ENCODE peak calls at places on chromosome 4, in six cellular contexts. One of them, this sample, is unnamed.
A peak's percentile ranks its signal among the peaks of the same experiment; 100 is the strongest.

GRCh38 chr4:828641-829271 is 2.8 kb upstream of the CPLX1 start:
- DNase-seq in MM.1S: no peak
- DNase-seq in OCI-LY7: no peak
- DNase-seq in cardiac fibroblast: peak; percentile 20
- DNase-seq in mucosa of descending colon: no peak
- DNase-seq in CD8-positive, alpha-beta T cell: no peak
- DNase-seq in this sample: no peak

GRCh38 chr4:159146454-159146853 is 43.6 kb downstream of the RAPGEF2 start:
- DNase-seq in MM.1S: no peak
- DNase-seq in OCI-LY7: no peak
- DNase-seq in cardiac fibroblast: no peak
- DNase-seq in mucosa of descending colon: no peak
- DNase-seq in CD8-positive, alpha-beta T cell: no peak
- DNase-seq in this sample: no peak

GRCh38 chr4:73224886-73225285 is 33.7 kb downstream of the ANKRD17 start:
- DNase-seq in MM.1S: no peak
- DNase-seq in OCI-LY7: no peak
- DNase-seq in cardiac fibroblast: no peak
- DNase-seq in mucosa of descending colon: no peak
- DNase-seq in CD8-positive, alpha-beta T cell: no peak
- DNase-seq in this sample: no peak

GRCh38 chr4:108337923-108338322 is 169.2 kb upstream of the LEF1 start:
- DNase-seq in MM.1S: no peak
- DNase-seq in OCI-LY7: no peak
- DNase-seq in cardiac fibroblast: peak; percentile 4
- DNase-seq in mucosa of descending colon: no peak
- DNase-seq in CD8-positive, alpha-beta T cell: no peak
- DNase-seq in this sample: no peak

GRCh38 chr4:38396091-38396490 is 267.9 kb upstream of the KLF3 start:
- DNase-seq in MM.1S: no peak
- DNase-seq in OCI-LY7: no peak
- DNase-seq in cardiac fibroblast: no peak
- DNase-seq in mucosa of descending colon: no peak
- DNase-seq in CD8-positive, alpha-beta T cell: no peak
- DNase-seq in this sample: no peak

GRCh38 chr4:54781771-54782170 is 124.0 kb downstream of the KIT start:
- DNase-seq in MM.1S: no peak
- DNase-seq in OCI-LY7: no peak
- DNase-seq in cardiac fibroblast: peak; percentile 62
- DNase-seq in mucosa of descending colon: no peak
- DNase-seq in CD8-positive, alpha-beta T cell: no peak
- DNase-seq in this sample: no peak

GRCh38 chr4:80535551-80535950 is 200.0 kb downstream of the CFAP299 start:
- DNase-seq in MM.1S: no peak
- DNase-seq in OCI-LY7: no peak
- DNase-seq in cardiac fibroblast: no peak
- DNase-seq in mucosa of descending colon: no peak
- DNase-seq in CD8-positive, alpha-beta T cell: no peak
- DNase-seq in this sample: no peak

GRCh38 chr4:8329560-8329858 is 60.0 kb downstream of the HTRA3 start:
- DNase-seq in MM.1S: no peak
- DNase-seq in OCI-LY7: no peak
- DNase-seq in cardiac fibroblast: no peak
- DNase-seq in mucosa of descending colon: no peak
- DNase-seq in CD8-positive, alpha-beta T cell: no peak
- DNase-seq in this sample: no peak

GRCh38 chr4:38500433-38500832 is 163.6 kb upstream of the KLF3 start:
- DNase-seq in MM.1S: no peak
- DNase-seq in OCI-LY7: no peak
- DNase-seq in cardiac fibroblast: no peak
- DNase-seq in mucosa of descending colon: no peak
- DNase-seq in CD8-positive, alpha-beta T cell: no peak
- DNase-seq in this sample: no peak

GRCh38 chr4:18518098-18518497 is 496.5 kb upstream of the LCORL start:
- DNase-seq in MM.1S: no peak
- DNase-seq in OCI-LY7: no peak
- DNase-seq in cardiac fibroblast: no peak
- DNase-seq in mucosa of descending colon: no peak
- DNase-seq in CD8-positive, alpha-beta T cell: no peak
- DNase-seq in this sample: no peak

GRCh38 chr4:3215256-3215655 is 33.7 kb upstream of the MSANTD1 start:
- DNase-seq in MM.1S: no peak
- DNase-seq in OCI-LY7: no peak
- DNase-seq in cardiac fibroblast: no peak
- DNase-seq in mucosa of descending colon: no peak
- DNase-seq in CD8-positive, alpha-beta T cell: no peak
- DNase-seq in this sample: no peak

GRCh38 chr4:152575533-152575932 is 39.6 kb upstream of the FBXW7 start:
- DNase-seq in MM.1S: no peak
- DNase-seq in OCI-LY7: no peak
- DNase-seq in cardiac fibroblast: no peak
- DNase-seq in mucosa of descending colon: no peak
- DNase-seq in CD8-positive, alpha-beta T cell: no peak
- DNase-seq in this sample: no peak

GRCh38 chr4:125714845-125715244 is 400.1 kb downstream of the FAT4 start:
- DNase-seq in MM.1S: no peak
- DNase-seq in OCI-LY7: no peak
- DNase-seq in cardiac fibroblast: no peak
- DNase-seq in mucosa of descending colon: no peak
- DNase-seq in CD8-positive, alpha-beta T cell: no peak
- DNase-seq in this sample: no peak

GRCh38 chr4:4791299-4791798 is 68.1 kb upstream of the MSX1 start:
- DNase-seq in MM.1S: no peak
- DNase-seq in OCI-LY7: no peak
- DNase-seq in cardiac fibroblast: no peak
- DNase-seq in mucosa of descending colon: no peak
- DNase-seq in CD8-positive, alpha-beta T cell: no peak
- DNase-seq in this sample: no peak

GRCh38 chr4:52937829-52938228 is 75.7 kb downstream of the RASL11B start:
- DNase-seq in MM.1S: no peak
- DNase-seq in OCI-LY7: no peak
- DNase-seq in cardiac fibroblast: no peak
- DNase-seq in mucosa of descending colon: no peak
- DNase-seq in CD8-positive, alpha-beta T cell: no peak
- DNase-seq in this sample: no peak

GRCh38 chr4:111466821-111467605 is 678.2 kb upstream of the FAM241A start:
- DNase-seq in MM.1S: no peak
- DNase-seq in OCI-LY7: no peak
- DNase-seq in cardiac fibroblast: no peak
- DNase-seq in mucosa of descending colon: no peak
- DNase-seq in CD8-positive, alpha-beta T cell: no peak
- DNase-seq in this sample: no peak

GRCh38 chr4:135316266-135316779 is 1114.7 kb upstream of the PABPC4L start:
- DNase-seq in MM.1S: no peak
- DNase-seq in OCI-LY7: no peak
- DNase-seq in cardiac fibroblast: no peak
- DNase-seq in mucosa of descending colon: no peak
- DNase-seq in CD8-positive, alpha-beta T cell: no peak
- DNase-seq in this sample: no peak

GRCh38 chr4:78622253-78622979 is 70.8 kb downstream of the ANXA3 start:
- DNase-seq in MM.1S: no peak
- DNase-seq in OCI-LY7: no peak
- DNase-seq in cardiac fibroblast: peak; percentile 77
- DNase-seq in mucosa of descending colon: no peak
- DNase-seq in CD8-positive, alpha-beta T cell: no peak
- DNase-seq in this sample: no peak

GRCh38 chr4:145739840-145740239 is 59.9 kb downstream of the C4orf51 start:
- DNase-seq in MM.1S: no peak
- DNase-seq in OCI-LY7: no peak
- DNase-seq in cardiac fibroblast: peak; percentile 21
- DNase-seq in mucosa of descending colon: peak; percentile 82
- DNase-seq in CD8-positive, alpha-beta T cell: no peak
- DNase-seq in this sample: no peak

GRCh38 chr4:25258980-25259578 is 25.2 kb downstream of the PI4K2B start:
- DNase-seq in MM.1S: no peak
- DNase-seq in OCI-LY7: no peak
- DNase-seq in cardiac fibroblast: peak; percentile 20
- DNase-seq in mucosa of descending colon: no peak
- DNase-seq in CD8-positive, alpha-beta T cell: no peak
- DNase-seq in this sample: no peak

GRCh38 chr4:30769093-30769492 is 48.9 kb downstream of the PCDH7 start:
- DNase-seq in MM.1S: no peak
- DNase-seq in OCI-LY7: no peak
- DNase-seq in cardiac fibroblast: no peak
- DNase-seq in mucosa of descending colon: no peak
- DNase-seq in CD8-positive, alpha-beta T cell: no peak
- DNase-seq in this sample: no peak

GRCh38 chr4:105963461-105964400 is 68.5 kb downstream of the NPNT start:
- DNase-seq in MM.1S: no peak
- DNase-seq in OCI-LY7: no peak
- DNase-seq in cardiac fibroblast: no peak
- DNase-seq in mucosa of descending colon: no peak
- DNase-seq in CD8-positive, alpha-beta T cell: no peak
- DNase-seq in this sample: no peak

GRCh38 chr4:130568746-130569145 is 1472.8 kb downstream of the C4orf33 start:
- DNase-seq in MM.1S: no peak
- DNase-seq in OCI-LY7: peak; percentile 21
- DNase-seq in cardiac fibroblast: no peak
- DNase-seq in mucosa of descending colon: no peak
- DNase-seq in CD8-positive, alpha-beta T cell: no peak
- DNase-seq in this sample: no peak

GRCh38 chr4:1243451-1244080 is 5.4 kb downstream of the CTBP1 start:
- DNase-seq in MM.1S: no peak
- DNase-seq in OCI-LY7: peak; percentile 51
- DNase-seq in cardiac fibroblast: no peak
- DNase-seq in mucosa of descending colon: no peak
- DNase-seq in CD8-positive, alpha-beta T cell: no peak
- DNase-seq in this sample: no peak

GRCh38 chr4:109877400-109877799 is 29.5 kb downstream of the LRIT3 start:
- DNase-seq in MM.1S: no peak
- DNase-seq in OCI-LY7: no peak
- DNase-seq in cardiac fibroblast: no peak
- DNase-seq in mucosa of descending colon: no peak
- DNase-seq in CD8-positive, alpha-beta T cell: no peak
- DNase-seq in this sample: no peak

GRCh38 chr4:147984065-147984777 is 252.3 kb downstream of the ARHGAP10 start:
- DNase-seq in MM.1S: peak; percentile 14
- DNase-seq in OCI-LY7: peak; percentile 45
- DNase-seq in cardiac fibroblast: peak; percentile 71
- DNase-seq in mucosa of descending colon: peak; percentile 19
- DNase-seq in CD8-positive, alpha-beta T cell: no peak
- DNase-seq in this sample: no peak

GRCh38 chr4:67030636-67031035 is 514.7 kb downstream of the CENPC start:
- DNase-seq in MM.1S: no peak
- DNase-seq in OCI-LY7: no peak
- DNase-seq in cardiac fibroblast: peak; percentile 32
- DNase-seq in mucosa of descending colon: no peak
- DNase-seq in CD8-positive, alpha-beta T cell: no peak
- DNase-seq in this sample: no peak

GRCh38 chr4:37601527-37601926 is 84.6 kb downstream of the RELL1 start:
- DNase-seq in MM.1S: no peak
- DNase-seq in OCI-LY7: no peak
- DNase-seq in cardiac fibroblast: peak; percentile 98
- DNase-seq in mucosa of descending colon: peak; percentile 44
- DNase-seq in CD8-positive, alpha-beta T cell: no peak
- DNase-seq in this sample: no peak

GRCh38 chr4:38092701-38093100 is 132.5 kb downstream of the PTTG2 start:
- DNase-seq in MM.1S: no peak
- DNase-seq in OCI-LY7: no peak
- DNase-seq in cardiac fibroblast: no peak
- DNase-seq in mucosa of descending colon: no peak
- DNase-seq in CD8-positive, alpha-beta T cell: no peak
- DNase-seq in this sample: no peak

GRCh38 chr4:87489678-87490077 is 39.5 kb downstream of the SPARCL1 start:
- DNase-seq in MM.1S: no peak
- DNase-seq in OCI-LY7: no peak
- DNase-seq in cardiac fibroblast: peak; percentile 76
- DNase-seq in mucosa of descending colon: no peak
- DNase-seq in CD8-positive, alpha-beta T cell: no peak
- DNase-seq in this sample: no peak

GRCh38 chr4:116272336-116272735 is 813.0 kb downstream of the TRAM1L1 start:
- DNase-seq in MM.1S: no peak
- DNase-seq in OCI-LY7: no peak
- DNase-seq in cardiac fibroblast: no peak
- DNase-seq in mucosa of descending colon: no peak
- DNase-seq in CD8-positive, alpha-beta T cell: no peak
- DNase-seq in this sample: no peak

GRCh38 chr4:48491514-48492176 is 1.6 kb downstream of the ZAR1 start:
- DNase-seq in MM.1S: no peak
- DNase-seq in OCI-LY7: no peak
- DNase-seq in cardiac fibroblast: no peak
- DNase-seq in mucosa of descending colon: no peak
- DNase-seq in CD8-positive, alpha-beta T cell: no peak
- DNase-seq in this sample: no peak

GRCh38 chr4:36187723-36188333 is 56.5 kb downstream of the ARAP2 start:
- DNase-seq in MM.1S: peak; percentile 23
- DNase-seq in OCI-LY7: peak; percentile 4
- DNase-seq in cardiac fibroblast: peak; percentile 35
- DNase-seq in mucosa of descending colon: peak; percentile 17
- DNase-seq in CD8-positive, alpha-beta T cell: no peak
- DNase-seq in this sample: no peak
- TF ChIP-seq CTCF in MM.1S: peak; percentile 51
- TF ChIP-seq CTCF in OCI-LY7: peak; percentile 62
- TF ChIP-seq CTCF in cardiac fibroblast: peak; percentile 37
- TF ChIP-seq CTCF in mucosa of descending colon: peak; percentile 13
- TF ChIP-seq CTCF in CD8-positive, alpha-beta T cell: peak; percentile 72
- TF ChIP-seq CTCF in this sample: no peak

GRCh38 chr4:139609647-139610046 is 53.6 kb upstream of the SETD7 start:
- DNase-seq in MM.1S: no peak
- DNase-seq in OCI-LY7: no peak
- DNase-seq in cardiac fibroblast: peak; percentile 31
- DNase-seq in mucosa of descending colon: no peak
- DNase-seq in CD8-positive, alpha-beta T cell: no peak
- DNase-seq in this sample: no peak
- TF ChIP-seq CTCF in MM.1S: no peak
- TF ChIP-seq CTCF in OCI-LY7: no peak
- TF ChIP-seq CTCF in cardiac fibroblast: no peak
- TF ChIP-seq CTCF in mucosa of descending colon: no peak
- TF ChIP-seq CTCF in CD8-positive, alpha-beta T cell: no peak
- TF ChIP-seq CTCF in this sample: no peak

GRCh38 chr4:137531121-137531520 is 1.2 kb downstream of the PCDH18 start:
- DNase-seq in MM.1S: no peak
- DNase-seq in OCI-LY7: no peak
- DNase-seq in cardiac fibroblast: peak; percentile 72
- DNase-seq in mucosa of descending colon: peak; percentile 19
- DNase-seq in CD8-positive, alpha-beta T cell: no peak
- DNase-seq in this sample: no peak
- TF ChIP-seq CTCF in MM.1S: peak; percentile 19
- TF ChIP-seq CTCF in OCI-LY7: peak; percentile 21
- TF ChIP-seq CTCF in cardiac fibroblast: peak; percentile 58
- TF ChIP-seq CTCF in mucosa of descending colon: no peak
- TF ChIP-seq CTCF in CD8-positive, alpha-beta T cell: no peak
- TF ChIP-seq CTCF in this sample: no peak

DNA sequence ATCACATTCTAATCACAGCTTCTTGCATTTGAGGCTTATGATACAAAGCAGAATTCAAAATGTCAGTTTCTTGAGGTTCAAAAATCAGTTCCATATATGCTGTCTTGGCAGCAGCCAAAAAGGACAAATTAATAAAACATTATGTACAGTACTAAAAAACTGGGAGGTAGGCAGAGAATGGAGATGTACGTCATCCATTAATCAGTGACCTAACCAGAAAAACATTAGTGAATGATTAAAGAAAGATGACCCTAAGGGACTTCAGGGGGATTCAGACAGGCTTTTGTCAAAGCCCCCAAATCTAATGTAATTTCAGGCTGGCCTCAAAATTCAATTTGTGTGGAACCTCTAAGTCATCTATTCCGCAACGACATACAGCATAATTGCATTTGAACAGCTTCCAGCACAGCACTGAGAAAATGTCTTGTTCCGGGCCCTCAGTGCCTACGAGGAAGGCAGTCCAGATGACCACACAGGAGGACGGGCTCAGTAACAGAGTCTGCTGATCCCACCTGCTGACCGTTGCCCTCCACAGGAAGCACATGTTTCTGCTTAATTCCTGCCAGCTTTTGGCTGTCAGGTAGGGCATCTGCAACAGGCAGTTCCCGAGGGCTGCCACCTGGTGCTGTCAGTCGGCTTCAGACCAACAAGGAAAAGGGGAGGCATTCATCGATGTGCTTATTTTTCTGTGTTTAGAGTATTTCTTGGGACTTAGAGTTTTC is 83.8 kb upstream of the HHIP start:
- DNase-seq in MM.1S: no peak
- DNase-seq in OCI-LY7: no peak
- DNase-seq in cardiac fibroblast: peak; percentile 18
- DNase-seq in mucosa of descending colon: no peak
- DNase-seq in CD8-positive, alpha-beta T cell: no peak
- DNase-seq in this sample: no peak
- TF ChIP-seq CTCF in MM.1S: no peak
- TF ChIP-seq CTCF in OCI-LY7: no peak
- TF ChIP-seq CTCF in cardiac fibroblast: no peak
- TF ChIP-seq CTCF in mucosa of descending colon: no peak
- TF ChIP-seq CTCF in CD8-positive, alpha-beta T cell: no peak
- TF ChIP-seq CTCF in this sample: no peak